ENCODE peak calls at places on chromosomes 12 and 14, in four cellular contexts. V is IMR-90, K is GM12878, S is K562. U is an unnamed sample.

GRCh38 chr12:64824500-64825142 is at the start of gene TBC1D30:
- DNase-seq in V (peak), S (peak), K (no peak), U (peak)

GRCh38 chr12:11171953-11172675 is 1.1 kb downstream of the SMIM10L1 start:
- DNase-seq in K (no peak), S (no peak), V (peak), U (no peak)

GRCh38 chr12:21607701-21608100 is 3.1 kb upstream of the GYS2 start:
- DNase-seq in S (no peak), K (no peak), V (peak), U (peak)

GRCh38 chr12:53180931-53181645 is 363 bp upstream of the CSAD start:
- DNase-seq in K (no peak), V (peak), S (peak), U (peak)

GRCh38 chr14:104931771-104932675 is 7.3 kb downstream of the PLD4 start:
- DNase-seq in V (no peak), S (no peak), K (no peak), U (no peak)

GRCh38 chr12:55172686-55173085 is 46.5 kb downstream of the OR9K2 start:
- DNase-seq in S (no peak), K (no peak), V (no peak), U (no peak)

GRCh38 chr12:132578118-132578517 is 32.3 kb downstream of the LRCOL1 start:
- DNase-seq in V (no peak), K (no peak), S (no peak), U (no peak)

GRCh38 chr14:63454863-63455622 is 88.1 kb downstream of the PPP2R5E start:
- DNase-seq in K (no peak), S (no peak), V (peak), U (no peak)

GRCh38 chr14:69657961-69658360 is 46.6 kb downstream of the SUSD6 start:
- DNase-seq in K (no peak), V (peak), S (no peak), U (no peak)

GRCh38 chr12:105477873-105478272 is 147.4 kb downstream of the C12orf75 start:
- DNase-seq in V (no peak), K (no peak), S (no peak), U (peak)

GRCh38 chr14:86003998-86004397 is 474.1 kb downstream of the FLRT2 start:
- DNase-seq in S (no peak), V (peak), K (no peak), U (no peak)

GRCh38 chr12:111597731-111598636 is 1.1 kb downstream of the ATXN2 start:
- DNase-seq in K (no peak), S (peak), V (no peak), U (peak)

GRCh38 chr12:40693503-40693863 is 1.2 kb downstream of the CNTN1 start:
- DNase-seq in S (no peak), V (no peak), K (no peak), U (no peak)

GRCh38 chr12:125403145-125403789 is 338.0 kb downstream of the AACS start:
- DNase-seq in S (peak), K (no peak), V (peak), U (peak)

GRCh38 chr12:54383041-54383609 is 1.4 kb downstream of the ZNF385A start:
- DNase-seq in S (peak), K (no peak), V (peak), U (peak)

GRCh38 chr14:35944847-35945246 is 118.7 kb downstream of the BRMS1L start:
- DNase-seq in V (no peak), S (peak), K (no peak), U (no peak)

GRCh38 chr14:81681466-81681865 is 147.8 kb upstream of the SEL1L start:
- DNase-seq in K (no peak), S (no peak), V (no peak), U (no peak)

DNA sequence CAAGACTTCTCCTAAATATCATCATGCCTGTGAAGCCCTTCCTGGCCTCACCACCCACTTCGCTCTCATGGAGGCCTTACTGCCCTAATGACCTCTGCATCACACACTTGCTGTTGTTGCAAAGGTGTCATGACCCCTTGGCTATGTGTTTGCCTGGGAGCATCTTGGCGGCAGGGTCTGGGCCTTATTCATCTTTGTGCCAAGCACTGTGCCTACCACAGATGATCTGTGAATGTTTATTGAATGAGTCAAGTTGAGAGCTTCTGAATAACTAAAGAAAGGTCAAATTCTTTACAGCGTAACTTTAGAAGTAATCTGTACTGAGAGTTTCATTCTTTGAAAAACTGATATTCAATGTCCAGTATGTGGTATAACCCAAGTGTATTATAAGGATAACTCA is 113.3 kb downstream of the TTC8 start:
- DNase-seq in K (no peak), S (no peak), V (peak), U (no peak)
- TF ChIP-seq FOS in K (no peak), S (no peak), V (no peak), U (no peak)

GRCh38 chr12:795305-795704 is 42.9 kb downstream of the WNK1 start:
- DNase-seq in S (no peak), K (no peak), V (no peak), U (peak)
- TF ChIP-seq FOS in S (no peak), K (no peak), V (no peak), U (no peak)

GRCh38 chr12:68137278-68137930 is 22.1 kb downstream of the IFNG start:
- DNase-seq in S (no peak), V (no peak), K (no peak), U (no peak)
- TF ChIP-seq FOS in S (no peak), V (no peak), K (no peak), U (no peak)

DNA sequence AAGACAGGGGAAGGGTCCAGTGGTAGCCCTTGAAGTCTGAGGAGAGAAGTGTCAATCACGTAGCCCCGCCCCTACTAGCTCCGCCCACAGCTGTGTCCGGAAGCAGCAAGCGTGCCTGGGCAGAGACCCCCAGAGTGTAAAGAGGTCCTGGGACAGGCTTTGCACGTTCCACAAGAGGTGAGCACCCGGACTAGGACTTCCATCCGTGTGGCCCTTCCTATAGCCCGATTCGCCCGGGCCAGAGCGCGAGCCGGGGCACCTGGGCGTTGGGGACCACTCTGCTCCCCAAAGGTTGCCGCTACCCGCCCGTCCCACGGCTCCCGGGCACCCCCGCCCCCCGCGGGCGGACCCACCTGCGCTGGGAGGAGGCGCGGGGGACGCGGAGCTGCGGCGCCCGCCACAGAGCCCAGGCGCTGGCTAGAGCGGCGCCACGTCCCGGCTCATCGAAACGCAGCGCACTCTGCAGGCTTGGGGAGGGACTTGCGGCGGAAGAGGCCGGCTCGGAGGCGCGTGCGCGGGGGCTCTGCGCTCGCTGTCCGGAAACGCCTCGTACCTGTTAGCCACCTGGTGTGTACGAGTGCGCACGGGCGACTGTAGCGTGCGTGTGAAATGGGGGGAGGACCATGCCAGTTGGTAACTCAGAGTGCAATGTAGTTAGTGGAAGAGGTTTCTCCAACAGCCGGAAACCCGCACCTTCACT is at the start of gene RABGGTA:
- DNase-seq in V (peak), K (peak), S (peak), U (peak)
- TF ChIP-seq FOS in V (no peak), K (no peak), S (no peak), U (no peak)

DNA sequence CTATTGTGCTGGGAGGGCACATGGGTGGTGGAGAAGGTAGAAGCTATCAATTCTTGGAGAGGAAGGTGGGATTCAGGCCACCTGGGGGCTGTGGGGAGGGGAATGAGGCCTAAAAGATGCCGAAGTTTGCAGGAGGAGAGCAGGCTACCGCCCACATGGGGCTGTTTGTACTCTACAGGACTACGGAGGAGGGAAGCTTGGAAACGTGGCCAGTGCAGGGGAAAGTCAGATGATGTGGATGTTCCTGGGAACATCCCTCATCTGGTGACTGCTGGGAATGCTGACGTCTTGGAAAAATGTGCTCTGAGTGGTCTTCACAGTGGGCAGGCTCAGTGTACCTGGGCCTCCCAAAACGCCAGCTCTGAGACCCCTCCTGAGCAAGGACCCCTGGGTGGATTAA is 78.5 kb downstream of the TNFAIP2 start:
- DNase-seq in S (no peak), K (no peak), V (no peak), U (no peak)
- TF ChIP-seq FOS in S (no peak), K (no peak), V (no peak), U (no peak)